ENCODE peak calls at places on chromosomes 4 and X, in four cellular contexts. One of them, this sample, is unnamed.

GRCh38 chrX:17081969-17082368 is 135.5 kb downstream of the REPS2 start:
- DNase-seq in hepatocyte: no peak
- DNase-seq in neural crest cell: no peak
- DNase-seq in WTC11: no peak
- DNase-seq in this sample: no peak

GRCh38 chrX:20571611-20572010 is 304.9 kb upstream of the RPS6KA3 start:
- DNase-seq in WTC11: no peak
- DNase-seq in hepatocyte: peak; percentile 31
- DNase-seq in neural crest cell: no peak
- DNase-seq in this sample: no peak

GRCh38 chr4:38531126-38531737 is 132.8 kb upstream of the KLF3 start:
- DNase-seq in hepatocyte: peak; percentile 58
- DNase-seq in neural crest cell: no peak
- DNase-seq in WTC11: no peak
- DNase-seq in this sample: no peak

GRCh38 chr4:88143504-88143903 is 14.9 kb downstream of the ABCG2 start:
- DNase-seq in hepatocyte: peak; percentile 54
- DNase-seq in neural crest cell: no peak
- DNase-seq in WTC11: no peak
- DNase-seq in this sample: no peak

GRCh38 chr4:25095756-25096552 is 64.3 kb downstream of the SEPSECS start:
- DNase-seq in WTC11: no peak
- DNase-seq in neural crest cell: no peak
- DNase-seq in hepatocyte: no peak
- DNase-seq in this sample: no peak

GRCh38 chr4:81429031-81429430 is 42.7 kb downstream of the RASGEF1B start:
- DNase-seq in neural crest cell: no peak
- DNase-seq in hepatocyte: no peak
- DNase-seq in WTC11: no peak
- DNase-seq in this sample: no peak

GRCh38 chr4:77861500-77861899 is 1.1 kb upstream of the MRPL1 start:
- DNase-seq in hepatocyte: no peak
- DNase-seq in WTC11: no peak
- DNase-seq in neural crest cell: no peak
- DNase-seq in this sample: no peak

GRCh38 chrX:96538104-96538725 is 146.4 kb upstream of the DIAPH2 start:
- DNase-seq in WTC11: no peak
- DNase-seq in hepatocyte: no peak
- DNase-seq in neural crest cell: no peak
- DNase-seq in this sample: no peak

GRCh38 chr4:126986828-126987227 is 645.9 kb upstream of the INTU start:
- DNase-seq in hepatocyte: no peak
- DNase-seq in WTC11: no peak
- DNase-seq in neural crest cell: no peak
- DNase-seq in this sample: no peak

GRCh38 chr4:140359571-140360427 is 13.6 kb upstream of the SCOC start:
- DNase-seq in neural crest cell: peak; percentile 85
- DNase-seq in WTC11: peak; percentile 89
- DNase-seq in hepatocyte: peak; percentile 88
- DNase-seq in this sample: peak; percentile 88

GRCh38 chr4:10655968-10656367 is 28.6 kb downstream of the CLNK start:
- DNase-seq in WTC11: no peak
- DNase-seq in neural crest cell: no peak
- DNase-seq in hepatocyte: no peak
- DNase-seq in this sample: no peak

GRCh38 chr4:87399148-87399547 is 8.2 kb upstream of the HSD17B11 start:
- DNase-seq in hepatocyte: no peak
- DNase-seq in neural crest cell: peak; percentile 8
- DNase-seq in WTC11: peak; percentile 46
- DNase-seq in this sample: no peak

GRCh38 chr4:178937130-178937529 is 1494.9 kb upstream of the AGA start:
- DNase-seq in WTC11: no peak
- DNase-seq in neural crest cell: no peak
- DNase-seq in hepatocyte: no peak
- DNase-seq in this sample: no peak

GRCh38 chr4:100162027-100162685 is 28.1 kb downstream of the DDIT4L start:
- DNase-seq in WTC11: no peak
- DNase-seq in neural crest cell: no peak
- DNase-seq in hepatocyte: no peak
- DNase-seq in this sample: no peak

GRCh38 chr4:141560056-141560455 is 76.3 kb upstream of the IL15 start:
- DNase-seq in hepatocyte: no peak
- DNase-seq in neural crest cell: no peak
- DNase-seq in WTC11: no peak
- DNase-seq in this sample: no peak

GRCh38 chr4:73897380-73898136 is 28.4 kb downstream of the CXCL1 start:
- DNase-seq in hepatocyte: no peak
- DNase-seq in neural crest cell: no peak
- DNase-seq in WTC11: no peak
- DNase-seq in this sample: no peak

GRCh38 chr4:183099537-183100297 is 660 bp downstream of the WWC2 start:
- DNase-seq in neural crest cell: peak; percentile 30
- DNase-seq in hepatocyte: peak; percentile 73
- DNase-seq in WTC11: peak; percentile 84
- DNase-seq in this sample: peak; percentile 11

GRCh38 chr4:143374771-143375170 is 38.1 kb downstream of the GAB1 start:
- DNase-seq in WTC11: no peak
- DNase-seq in neural crest cell: no peak
- DNase-seq in hepatocyte: no peak
- DNase-seq in this sample: no peak

GRCh38 chrX:39337461-39337860 is 536.2 kb downstream of the MID1IP1 start:
- DNase-seq in hepatocyte: no peak
- DNase-seq in WTC11: no peak
- DNase-seq in neural crest cell: no peak
- DNase-seq in this sample: no peak

GRCh38 chr4:104915864-104916263 is 230.8 kb upstream of the TET2 start:
- DNase-seq in WTC11: peak; percentile 46
- DNase-seq in neural crest cell: no peak
- DNase-seq in hepatocyte: no peak
- DNase-seq in this sample: no peak

GRCh38 chr4:6806924-6807676 is 24.6 kb downstream of the KIAA0232 start:
- DNase-seq in WTC11: no peak
- DNase-seq in hepatocyte: no peak
- DNase-seq in neural crest cell: no peak
- DNase-seq in this sample: no peak

GRCh38 chr4:26412381-26413372 is 77.6 kb downstream of the CCKAR start:
- DNase-seq in neural crest cell: no peak
- DNase-seq in hepatocyte: no peak
- DNase-seq in WTC11: no peak
- DNase-seq in this sample: no peak

GRCh38 chr4:8904666-8905065 is 33.0 kb upstream of the HMX1 start:
- DNase-seq in hepatocyte: no peak
- DNase-seq in WTC11: no peak
- DNase-seq in neural crest cell: no peak
- DNase-seq in this sample: no peak

GRCh38 chr4:120922390-120923200 is at the start of gene PRDM5:
- DNase-seq in WTC11: peak; percentile 79
- DNase-seq in hepatocyte: peak; percentile 68
- DNase-seq in neural crest cell: peak; percentile 54
- DNase-seq in this sample: peak; percentile 35

GRCh38 chr4:182600836-182601235 is 316.4 kb downstream of the DCTD start:
- DNase-seq in WTC11: no peak
- DNase-seq in hepatocyte: no peak
- DNase-seq in neural crest cell: no peak
- DNase-seq in this sample: no peak

GRCh38 chr4:8917321-8917811 is 45.7 kb upstream of the HMX1 start:
- DNase-seq in hepatocyte: peak; percentile 2
- DNase-seq in WTC11: no peak
- DNase-seq in neural crest cell: no peak
- DNase-seq in this sample: no peak

GRCh38 chrX:17590892-17591740 is 146.2 kb upstream of the SCML1 start:
- DNase-seq in WTC11: peak; percentile 57
- DNase-seq in hepatocyte: peak; percentile 68
- DNase-seq in neural crest cell: peak; percentile 61
- DNase-seq in this sample: peak; percentile 56

GRCh38 chrX:134622056-134622812 is 36.0 kb downstream of the PLAC1 start:
- DNase-seq in hepatocyte: peak; percentile 40
- DNase-seq in WTC11: peak; percentile 12
- DNase-seq in neural crest cell: no peak
- DNase-seq in this sample: peak; percentile 43

GRCh38 chr4:108171541-108172230 is 3.0 kb upstream of the LEF1 start:
- DNase-seq in neural crest cell: peak; percentile 29
- DNase-seq in hepatocyte: no peak
- DNase-seq in WTC11: peak; percentile 35
- DNase-seq in this sample: peak; percentile 87

GRCh38 chrX:7614616-7615015 is 228.4 kb upstream of the VCX start:
- DNase-seq in neural crest cell: no peak
- DNase-seq in WTC11: no peak
- DNase-seq in hepatocyte: no peak
- DNase-seq in this sample: no peak

GRCh38 chrX:12954981-12955380 is 19.9 kb upstream of the TMSB4X start:
- DNase-seq in hepatocyte: no peak
- DNase-seq in WTC11: no peak
- DNase-seq in neural crest cell: no peak
- DNase-seq in this sample: no peak

GRCh38 chrX:152930516-152930915 is 32.6 kb downstream of the ZNF185 start:
- DNase-seq in neural crest cell: no peak
- DNase-seq in WTC11: no peak
- DNase-seq in hepatocyte: no peak
- DNase-seq in this sample: no peak

GRCh38 chr4:98938386-98938785 is 9.5 kb upstream of the EIF4E start:
- DNase-seq in neural crest cell: no peak
- DNase-seq in hepatocyte: peak; percentile 17
- DNase-seq in WTC11: no peak
- DNase-seq in this sample: no peak

GRCh38 chr4:5460106-5460801 is 248.1 kb downstream of the EVC2 start:
- DNase-seq in hepatocyte: peak; percentile 43
- DNase-seq in neural crest cell: peak; percentile 49
- DNase-seq in WTC11: peak; percentile 66
- DNase-seq in this sample: peak; percentile 18

GRCh38 chr4:70855464-70855863 is 15.8 kb upstream of the GRSF1 start:
- DNase-seq in neural crest cell: no peak
- DNase-seq in WTC11: no peak
- DNase-seq in hepatocyte: no peak
- DNase-seq in this sample: no peak

GRCh38 chr4:30760560-30760959 is 40.4 kb downstream of the PCDH7 start:
- DNase-seq in neural crest cell: no peak
- DNase-seq in hepatocyte: no peak
- DNase-seq in WTC11: no peak
- DNase-seq in this sample: no peak

GRCh38 chrX:97252111-97252510 is 368.4 kb downstream of the RPA4 start:
- DNase-seq in WTC11: no peak
- DNase-seq in hepatocyte: no peak
- DNase-seq in neural crest cell: no peak
- DNase-seq in this sample: no peak

GRCh38 chr4:76156635-76157034 is 8.4 kb upstream of the NUP54 start:
- DNase-seq in WTC11: no peak
- DNase-seq in neural crest cell: no peak
- DNase-seq in hepatocyte: no peak
- DNase-seq in this sample: no peak

GRCh38 chr4:113468165-113469022 is 293.1 kb downstream of the CAMK2D start:
- DNase-seq in neural crest cell: no peak
- DNase-seq in hepatocyte: peak; percentile 91
- DNase-seq in WTC11: peak; percentile 10
- DNase-seq in this sample: peak; percentile 57

GRCh38 chrX:134423606-134424005 is 36.4 kb upstream of the HPRT1 start:
- DNase-seq in hepatocyte: no peak
- DNase-seq in neural crest cell: no peak
- DNase-seq in WTC11: no peak
- DNase-seq in this sample: no peak

GRCh38 chr4:162461952-162462351 is 298.2 kb upstream of the FSTL5 start:
- DNase-seq in hepatocyte: no peak
- DNase-seq in neural crest cell: no peak
- DNase-seq in WTC11: no peak
- DNase-seq in this sample: no peak
- TF ChIP-seq CTCF in hepatocyte: peak; percentile 53
- TF ChIP-seq CTCF in neural crest cell: peak; percentile 56
- TF ChIP-seq CTCF in WTC11: no peak
- TF ChIP-seq CTCF in this sample: no peak

GRCh38 chr4:3450643-3451042 is 8.9 kb downstream of the HGFAC start:
- DNase-seq in WTC11: no peak
- DNase-seq in hepatocyte: no peak
- DNase-seq in neural crest cell: no peak
- DNase-seq in this sample: no peak

GRCh38 chr4:3451956-3452355 is 10.2 kb downstream of the HGFAC start:
- DNase-seq in hepatocyte: no peak
- DNase-seq in neural crest cell: no peak
- DNase-seq in WTC11: no peak
- DNase-seq in this sample: no peak

GRCh38 chr4:3449574-3450534 is 8.1 kb downstream of the HGFAC start:
- DNase-seq in hepatocyte: no peak
- DNase-seq in neural crest cell: no peak
- DNase-seq in WTC11: no peak
- DNase-seq in this sample: no peak

GRCh38 chr4:3449047-3449573 is 7.3 kb downstream of the HGFAC start:
- DNase-seq in hepatocyte: no peak
- DNase-seq in neural crest cell: no peak
- DNase-seq in WTC11: no peak
- DNase-seq in this sample: no peak

DNA sequence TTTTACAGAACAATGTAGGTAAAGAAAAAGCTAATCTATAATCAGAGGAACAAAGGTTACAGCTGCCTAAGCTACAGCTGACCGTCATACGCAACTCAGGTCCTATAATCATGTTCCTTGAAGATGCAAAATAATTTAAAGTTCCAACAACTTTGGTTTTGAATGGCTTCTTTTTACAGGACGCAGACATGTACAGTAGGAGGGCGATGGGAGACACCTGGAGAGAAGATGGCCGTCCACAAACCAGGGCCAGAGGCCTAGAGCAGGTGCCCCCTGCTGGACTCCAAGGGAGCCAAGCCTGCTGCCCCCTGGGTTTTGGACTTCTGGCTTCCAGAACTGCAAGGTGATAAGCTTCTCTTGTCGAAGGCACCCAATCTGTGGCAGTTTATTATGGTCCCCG is 10.6 kb downstream of the HGFAC start:
- DNase-seq in neural crest cell: no peak
- DNase-seq in hepatocyte: no peak
- DNase-seq in WTC11: peak; percentile 48
- DNase-seq in this sample: no peak
- TF ChIP-seq CTCF in neural crest cell: peak; percentile 45
- TF ChIP-seq CTCF in hepatocyte: peak; percentile 39
- TF ChIP-seq CTCF in WTC11: no peak
- TF ChIP-seq CTCF in this sample: no peak

DNA sequence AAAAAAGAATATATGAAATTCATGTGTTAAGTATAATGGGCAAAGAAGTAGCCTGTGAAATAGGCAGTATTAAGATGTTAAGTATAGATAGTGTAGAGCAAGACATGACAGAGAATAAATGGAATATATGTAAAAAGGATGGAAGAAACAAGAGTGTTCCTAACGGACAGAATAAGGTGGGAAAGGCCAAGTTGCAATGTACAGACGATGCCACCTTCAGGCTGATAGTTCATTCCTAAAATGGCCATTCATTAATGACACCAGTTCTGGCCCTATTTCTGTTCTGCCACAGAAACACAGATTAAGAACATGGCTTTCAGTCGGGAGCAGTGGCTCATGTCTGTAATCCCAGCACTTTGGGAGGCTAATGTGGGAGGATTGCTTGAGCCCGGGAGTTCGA is 4.4 kb upstream of the FAM184B start:
- DNase-seq in hepatocyte: no peak
- DNase-seq in neural crest cell: no peak
- DNase-seq in WTC11: no peak
- DNase-seq in this sample: no peak
- TF ChIP-seq CTCF in hepatocyte: no peak
- TF ChIP-seq CTCF in neural crest cell: no peak
- TF ChIP-seq CTCF in WTC11: no peak
- TF ChIP-seq CTCF in this sample: no peak

GRCh38 chr4:155234206-155234605 is 25.8 kb downstream of the NPY2R start:
- DNase-seq in neural crest cell: no peak
- DNase-seq in WTC11: no peak
- DNase-seq in hepatocyte: no peak
- DNase-seq in this sample: no peak
- TF ChIP-seq CTCF in neural crest cell: no peak
- TF ChIP-seq CTCF in WTC11: no peak
- TF ChIP-seq CTCF in hepatocyte: no peak
- TF ChIP-seq CTCF in this sample: no peak